ENCODE peak calls at places on chromosomes 1 and 21, in five cellular contexts. J is cardiac fibroblast; C is T-helper 2 cell; Z is stimulated activated CD8-positive, alpha-beta memory T cell treated with anti-CD3 and anti-CD28 coated beads, Interleukin-4, amount 100 ng/mL, for 48 hours; O is AG04450. E is an unnamed sample.

GRCh38 chr1:168613689-168614655 is 37.6 kb downstream of the XCL1 start:
- DNase-seq in J (no peak), C (no peak), Z (no peak), O (no peak), E (no peak)

GRCh38 chr1:151711940-151712339 is 4.7 kb downstream of the CELF3 start:
- DNase-seq in J (no peak), C (no peak), Z (no peak), O (no peak), E (no peak)

GRCh38 chr21:31343680-31344480 is at the start of gene TIAM1:
- DNase-seq in J (peak; percentile 79), C (no peak), Z (peak; percentile 62), O (no peak), E (no peak)

GRCh38 chr1:9822897-9823692 is 670 bp downstream of the CLSTN1 start:
- DNase-seq in J (peak; percentile 21), C (peak; percentile 50), Z (peak; percentile 56), O (no peak), E (peak; percentile 53)

GRCh38 chr21:30719401-30719800 is 824 bp upstream of the KRTAP21-3 start:
- DNase-seq in J (no peak), C (peak; percentile 79), Z (no peak), O (no peak), E (peak; percentile 10)

GRCh38 chr1:52403566-52404115 is 582 bp downstream of the ORC1 start:
- DNase-seq in J (peak; percentile 89), C (peak; percentile 93), Z (peak; percentile 61), O (peak; percentile 33), E (peak; percentile 74)

GRCh38 chr21:32770514-32771133 is 931 bp downstream of the PAXBP1 start:
- DNase-seq in J (peak; percentile 39), C (no peak), Z (no peak), O (no peak), E (no peak)

GRCh38 chr1:221478050-221478949 is 263.6 kb downstream of the DUSP10 start:
- DNase-seq in J (peak; percentile 90), C (peak; percentile 76), Z (peak; percentile 50), O (peak; percentile 66), E (peak; percentile 22)

GRCh38 chr21:44304041-44304738 is 4.3 kb downstream of the PFKL start:
- DNase-seq in J (no peak), C (no peak), Z (no peak), O (no peak), E (no peak)

GRCh38 chr1:21828506-21829210 is 16.6 kb downstream of the LDLRAD2 start:
- DNase-seq in J (no peak), C (no peak), Z (no peak), O (no peak), E (no peak)

GRCh38 chr1:156581661-156582387 is 2.3 kb downstream of the TTC24 start:
- DNase-seq in J (no peak), C (no peak), Z (peak; percentile 71), O (no peak), E (no peak)

GRCh38 chr1:65625528-65625927 is 167.2 kb upstream of the PDE4B start:
- DNase-seq in J (no peak), C (no peak), Z (no peak), O (no peak), E (no peak)

GRCh38 chr1:26733982-26734381 is 38.2 kb downstream of the ARID1A start:
- DNase-seq in J (peak; percentile 92), C (peak; percentile 69), Z (peak; percentile 39), O (no peak), E (no peak)

GRCh38 chr1:10068605-10069294 is 36.0 kb downstream of the UBE4B start:
- DNase-seq in J (no peak), C (no peak), Z (no peak), O (no peak), E (no peak)

GRCh38 chr1:53315456-53316048 is 12.3 kb downstream of the LRP8 start:
- DNase-seq in J (no peak), C (no peak), Z (no peak), O (no peak), E (no peak)

GRCh38 chr1:35573776-35574654 is 901 bp downstream of the TFAP2E start:
- DNase-seq in J (no peak), C (no peak), Z (no peak), O (no peak), E (no peak)

GRCh38 chr1:224894915-224895314 is 34.6 kb upstream of the DNAH14 start:
- DNase-seq in J (peak; percentile 5), C (no peak), Z (no peak), O (peak; percentile 10), E (peak; percentile 7)

GRCh38 chr1:221782461-221782860 is 40.6 kb upstream of the DUSP10 start:
- DNase-seq in J (no peak), C (no peak), Z (no peak), O (no peak), E (no peak)

GRCh38 chr1:2783069-2783434 is 18.4 kb downstream of the TTC34 start:
- DNase-seq in J (no peak), C (no peak), Z (no peak), O (no peak), E (peak; percentile 18)

GRCh38 chr1:21299007-21299406 is 8.7 kb upstream of the ECE1 start:
- DNase-seq in J (no peak), C (no peak), Z (no peak), O (no peak), E (no peak)

GRCh38 chr1:221437924-221438323 is 304.0 kb downstream of the DUSP10 start:
- DNase-seq in J (peak; percentile 82), C (peak; percentile 70), Z (no peak), O (no peak), E (no peak)

GRCh38 chr21:37074546-37074945 is 1.5 kb downstream of the TTC3 start:
- DNase-seq in J (no peak), C (no peak), Z (no peak), O (no peak), E (no peak)

GRCh38 chr1:12634696-12635202 is 9.1 kb upstream of the AADACL4 start:
- DNase-seq in J (no peak), C (no peak), Z (no peak), O (no peak), E (no peak)

GRCh38 chr21:43574741-43575465 is 84.4 kb downstream of the HSF2BP start:
- DNase-seq in J (no peak), C (no peak), Z (no peak), O (no peak), E (no peak)

E was measured in GM13976.